ENCODE peak calls at places on chromosome 9, in seven cellular contexts. R, L, C, M, F, I and Q are unnamed samples.

GRCh38 chr9:116860509-116861120 is 173.5 kb downstream of the TRIM32 start:
- DNase-seq in M (peak), L (peak), R (peak), F (peak), I (peak), C (no peak), Q (peak)

GRCh38 chr9:4293293-4293931 is 6.5 kb downstream of the GLIS3 start:
- DNase-seq in F (no peak), M (no peak), L (no peak), C (no peak), R (peak), I (no peak), Q (no peak)

GRCh38 chr9:76716270-76716669 is 48.0 kb upstream of the PCA3 start:
- DNase-seq in M (no peak), F (no peak), L (no peak), R (no peak), I (no peak), C (no peak), Q (no peak)

GRCh38 chr9:113646946-113647914 is 183.7 kb downstream of the RGS3 start:
- DNase-seq in M (no peak), C (no peak), I (no peak), R (no peak), L (no peak), F (no peak), Q (no peak)

GRCh38 chr9:127133739-127134167 is 11.3 kb upstream of the ANGPTL2 start:
- DNase-seq in C (no peak), R (peak), I (no peak), L (peak), M (peak), F (no peak), Q (no peak)

GRCh38 chr9:80679920-80680319 is 1009.4 kb downstream of the TLE1 start:
- DNase-seq in R (no peak), F (no peak), I (no peak), M (no peak), C (no peak), L (no peak), Q (no peak)

GRCh38 chr9:129131300-129132145 is 20.3 kb downstream of the PTPA start:
- DNase-seq in F (peak), I (peak), L (peak), M (peak), R (peak), C (peak), Q (peak)

GRCh38 chr9:27198175-27198574 is 89.2 kb downstream of the TEK start:
- DNase-seq in R (no peak), C (no peak), L (no peak), F (no peak), M (no peak), I (no peak), Q (no peak)

GRCh38 chr9:87950765-87951488 is 23.4 kb downstream of the CDK20 start:
- DNase-seq in L (no peak), C (no peak), M (no peak), I (no peak), R (no peak), F (no peak), Q (no peak)

GRCh38 chr9:87849144-87849741 is 33.4 kb upstream of the SPATA31E1 start:
- DNase-seq in R (no peak), I (no peak), F (no peak), M (no peak), C (no peak), L (no peak), Q (no peak)

GRCh38 chr9:69213647-69214046 is 39.6 kb downstream of the TJP2 start:
- DNase-seq in L (no peak), C (no peak), F (no peak), M (no peak), R (no peak), I (no peak), Q (no peak)

GRCh38 chr9:78021692-78022091 is 9.9 kb downstream of the GNAQ start:
- DNase-seq in L (peak), F (no peak), I (peak), R (no peak), M (no peak), C (no peak), Q (no peak)

GRCh38 chr9:15191358-15191757 is 115.7 kb downstream of the TTC39B start:
- DNase-seq in M (no peak), C (no peak), F (no peak), I (no peak), R (no peak), L (no peak), Q (no peak)

GRCh38 chr9:124835026-124835501 is 18.2 kb upstream of the WDR38 start:
- DNase-seq in F (peak), R (peak), C (no peak), L (peak), I (no peak), M (no peak), Q (no peak)

GRCh38 chr9:4027616-4028015 is 272.3 kb downstream of the GLIS3 start:
- DNase-seq in M (no peak), R (no peak), L (no peak), C (no peak), I (no peak), F (peak), Q (peak)

GRCh38 chr9:134916161-134916665 is 1.5 kb downstream of the FCN1 start:
- DNase-seq in I (no peak), M (no peak), F (no peak), C (no peak), R (no peak), L (no peak), Q (no peak)

DNA sequence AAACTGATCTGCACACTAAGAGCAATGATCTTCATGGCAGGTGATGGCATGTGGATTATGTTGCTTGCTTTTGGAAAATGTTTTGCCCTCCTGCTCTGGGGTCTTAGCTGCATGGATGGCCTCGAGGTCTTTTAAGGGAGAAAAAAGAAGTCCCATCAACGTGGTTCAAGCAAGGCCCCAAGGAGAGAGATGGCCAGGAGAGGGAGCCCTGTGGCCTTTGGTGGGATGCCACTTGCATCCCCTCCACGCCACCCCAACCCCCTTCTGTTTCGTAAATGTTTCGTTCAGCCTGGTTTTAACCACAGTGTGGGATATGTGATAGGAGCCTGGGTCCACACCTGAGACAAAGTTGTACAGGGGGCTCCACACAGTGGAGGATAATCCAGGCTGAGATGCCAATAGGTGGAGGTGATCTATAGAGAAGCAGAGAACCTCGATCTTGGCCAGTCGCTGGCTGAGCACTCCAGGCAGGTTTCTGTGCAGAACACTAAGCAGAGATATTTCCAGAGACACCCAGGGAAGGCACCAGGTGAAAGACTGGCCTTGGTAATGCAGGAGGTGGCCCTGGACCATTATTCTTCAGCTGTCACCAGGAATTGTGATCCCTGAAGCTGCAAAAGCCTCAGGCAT is 25.8 kb upstream of the FRRS1L start:
- DNase-seq in C (no peak), M (no peak), F (peak), L (no peak), I (peak), R (no peak), Q (peak)
- TF ChIP-seq CTCF in C (no peak), M (no peak), F (peak), L (peak), I (no peak), R (peak), Q (peak)

GRCh38 chr9:86589273-86589672 is 235.1 kb upstream of the TUT7 start:
- DNase-seq in L (no peak), C (no peak), R (no peak), M (no peak), I (peak), F (no peak), Q (no peak)
- TF ChIP-seq CTCF in L (no peak), C (no peak), R (peak), M (no peak), I (peak), F (no peak), Q (no peak)

GRCh38 chr9:99013550-99013949 is 69.8 kb downstream of the COL15A1 start:
- DNase-seq in C (no peak), M (no peak), L (no peak), I (no peak), R (no peak), F (no peak), Q (no peak)

GRCh38 chr9:99011161-99011709 is 67.5 kb downstream of the COL15A1 start:
- DNase-seq in R (peak), F (no peak), M (no peak), C (no peak), I (no peak), L (no peak), Q (no peak)

GRCh38 chr9:99015448-99015847 is 71.7 kb downstream of the COL15A1 start:
- DNase-seq in C (no peak), L (no peak), M (no peak), F (no peak), R (no peak), I (no peak), Q (no peak)

GRCh38 chr9:99015890-99016289 is 72.2 kb downstream of the COL15A1 start:
- DNase-seq in C (no peak), F (no peak), R (no peak), L (no peak), M (no peak), I (no peak), Q (no peak)

DNA sequence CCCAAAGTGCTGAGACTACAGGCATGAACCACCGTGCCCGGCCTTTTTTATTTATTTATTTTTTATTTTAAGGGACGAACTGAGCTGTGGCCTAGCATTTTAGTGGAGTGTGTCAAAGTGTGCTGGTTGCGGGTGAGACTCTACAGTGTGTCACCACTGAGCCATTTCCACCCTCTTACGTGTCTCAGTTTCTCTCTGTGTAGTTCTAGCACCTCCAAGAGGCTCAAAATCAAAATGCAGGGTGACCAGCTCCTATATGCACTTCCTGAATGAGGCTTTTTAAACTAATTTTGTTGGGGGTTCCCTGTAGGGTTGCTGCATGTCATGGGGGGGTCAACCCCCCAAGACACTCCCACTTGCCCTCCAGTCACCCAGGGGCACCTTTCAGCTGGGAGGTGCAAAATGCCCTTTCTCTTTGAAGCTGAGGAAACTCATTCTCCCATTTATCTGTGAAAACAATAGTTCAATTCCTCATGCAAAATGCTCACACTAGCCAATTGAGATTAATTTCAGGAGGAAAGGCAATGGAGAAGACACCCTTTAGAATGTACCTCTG is 69.3 kb downstream of the COL15A1 start:
- DNase-seq in M (no peak), R (peak), I (no peak), C (no peak), L (no peak), F (peak), Q (no peak)
- TF ChIP-seq CTCF in M (peak), R (peak), I (no peak), C (no peak), L (peak), F (no peak), Q (no peak)

DNA sequence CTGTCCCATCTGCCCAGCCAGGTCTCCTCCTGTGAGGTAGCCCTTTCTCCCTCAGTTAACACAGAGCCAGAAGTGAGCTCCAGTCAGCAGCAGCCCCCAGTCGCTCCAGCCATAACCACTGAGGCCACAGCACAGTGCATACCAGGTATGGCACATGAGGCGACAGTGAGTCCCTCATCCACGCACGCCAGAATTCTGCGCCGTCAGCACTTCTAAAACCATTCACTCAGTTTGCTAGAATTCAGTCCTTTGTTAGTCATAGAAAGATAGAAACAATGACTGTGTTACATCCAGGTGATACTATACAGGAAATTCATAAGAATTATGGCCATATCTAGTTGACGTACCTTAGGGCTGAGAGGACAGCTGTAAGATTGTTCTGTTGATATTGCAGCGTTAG is 88.5 kb downstream of the KIAA1958 start:
- DNase-seq in L (no peak), F (no peak), C (no peak), I (no peak), M (no peak), R (no peak), Q (no peak)
- TF ChIP-seq CTCF in L (no peak), F (no peak), C (no peak), I (no peak), M (no peak), R (no peak), Q (no peak)

GRCh38 chr9:121123816-121124536 is 49.2 kb downstream of the CNTRL start:
- DNase-seq in M (no peak), L (no peak), I (no peak), R (no peak), F (no peak), C (no peak), Q (no peak)

GRCh38 chr9:121122450-121123032 is 47.8 kb downstream of the CNTRL start:
- DNase-seq in C (no peak), M (no peak), I (no peak), L (no peak), F (no peak), R (no peak), Q (no peak)

GRCh38 chr9:121118266-121118665 is 43.5 kb downstream of the CNTRL start:
- DNase-seq in C (no peak), I (no peak), R (no peak), L (no peak), F (no peak), M (no peak), Q (no peak)

GRCh38 chr9:121120386-121120785 is 45.6 kb downstream of the CNTRL start:
- DNase-seq in C (no peak), I (no peak), F (no peak), L (no peak), R (no peak), M (no peak), Q (no peak)

DNA sequence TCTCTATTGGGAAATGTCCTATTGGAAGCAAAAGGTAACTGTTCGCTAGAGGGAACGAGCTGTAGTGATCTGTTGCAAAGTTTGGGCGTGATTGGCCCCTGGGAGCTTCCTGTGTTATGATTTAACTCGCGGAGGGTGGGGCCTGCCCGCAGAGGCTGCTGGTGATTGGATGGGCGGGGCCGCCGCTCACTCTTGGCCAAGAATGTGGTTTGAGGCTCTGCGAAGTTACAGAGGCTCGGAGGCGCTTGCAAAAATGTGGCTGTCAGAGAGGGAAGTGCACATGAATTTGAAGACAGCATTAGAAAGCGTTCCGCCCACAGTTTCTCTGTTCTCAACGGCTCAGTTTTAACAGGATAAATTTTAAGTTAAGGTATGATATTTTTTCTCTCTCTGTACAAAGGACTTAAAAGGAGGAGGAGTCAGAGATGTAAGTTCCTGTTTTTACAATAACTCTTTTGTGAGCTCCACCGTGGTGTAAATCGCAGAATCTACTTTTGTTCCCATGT is 46.9 kb downstream of the CNTRL start:
- DNase-seq in F (peak), I (peak), C (peak), L (peak), R (peak), M (peak), Q (peak)
- TF ChIP-seq CTCF in F (no peak), I (no peak), C (no peak), L (peak), R (peak), M (peak), Q (no peak)

GRCh38 chr9:17528859-17529258 is 50.0 kb upstream of the SH3GL2 start:
- DNase-seq in I (no peak), R (no peak), F (no peak), C (no peak), L (no peak), M (no peak), Q (no peak)
- TF ChIP-seq CTCF in I (peak), R (peak), F (no peak), C (no peak), L (peak), M (no peak), Q (peak)

DNA sequence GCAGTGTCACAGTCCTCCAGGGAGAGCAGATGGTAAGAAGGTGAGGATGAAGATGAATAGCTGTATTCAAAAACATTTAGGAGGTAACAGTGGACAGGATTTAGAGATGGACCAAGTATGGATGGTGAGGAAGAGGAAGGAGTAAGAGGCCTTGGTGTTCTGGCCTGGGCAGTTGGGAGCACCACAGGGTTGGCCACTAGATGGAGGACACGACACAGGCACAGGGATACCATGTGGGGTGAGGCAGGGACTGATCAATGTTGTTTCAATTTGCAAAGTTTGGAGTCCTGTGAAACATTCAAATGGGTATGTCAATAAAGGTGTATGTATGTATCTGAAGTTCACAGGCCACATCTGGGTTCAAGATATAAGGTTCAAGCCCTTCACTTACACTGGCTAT is 141.1 kb upstream of the RASEF start:
- DNase-seq in F (peak), I (no peak), C (no peak), R (no peak), M (no peak), L (no peak), Q (no peak)
- TF ChIP-seq CTCF in F (no peak), I (no peak), C (no peak), R (no peak), M (no peak), L (peak), Q (no peak)